ENCODE peak calls at places on chromosomes 16 and 17, in eight cellular contexts. I is cardiac muscle cell, K is ascending aorta, F is pancreas, Z is foreskin keratinocyte, U is H9, N is stomach, Y is heart right ventricle. S is an unnamed sample. For H3K4me1 and H3K27me3, the result is how much of the 10 kb centered on the place peaks cover.

GRCh38 chr17:7237761-7238417 is 1.4 kb downstream of the PHF23 start:
- DNase-seq in I (peak), K (no peak), F (peak), Z (no peak), U (peak), N (peak), Y (peak), S (peak)

GRCh38 chr17:46194393-46195216 is 1.4 kb upstream of the KANSL1 start:
- DNase-seq in I (peak), K (no peak), F (no peak), Z (no peak), U (no peak), N (no peak), Y (no peak), S (peak)

GRCh38 chr17:81794509-81794908 is 9.4 kb upstream of the GCGR start:
- DNase-seq in I (peak), K (no peak), F (no peak), Z (no peak), U (no peak), N (peak), Y (no peak), S (no peak)

GRCh38 chr17:45361976-45362375 is 45.2 kb upstream of the MAP3K14 start:
- DNase-seq in I (no peak), K (no peak), F (no peak), Z (no peak), U (peak), N (no peak), Y (no peak), S (no peak)

GRCh38 chr17:28252436-28252835 is 66.6 kb upstream of the TMEM97 start:
- DNase-seq in I (no peak), K (no peak), F (no peak), Z (peak), U (no peak), N (no peak), Y (no peak), S (no peak)

GRCh38 chr17:28173071-28173561 is 130.6 kb downstream of the NLK start:
- DNase-seq in I (peak), K (no peak), F (no peak), Z (no peak), U (no peak), N (no peak), Y (no peak), S (no peak)

GRCh38 chr17:53316073-53316472 is 506.7 kb upstream of the KIF2B start:
- DNase-seq in I (no peak), K (no peak), F (no peak), Z (no peak), U (no peak), N (no peak), Y (no peak), S (no peak)

GRCh38 chr16:1258906-1259759 is 3.3 kb downstream of the TPSD1 start:
- DNase-seq in I (no peak), K (no peak), F (peak), Z (no peak), U (no peak), N (no peak), Y (no peak), S (no peak)

GRCh38 chr17:75194879-75195278 is 10.6 kb upstream of the NUP85 start:
- DNase-seq in I (no peak), K (no peak), F (no peak), Z (no peak), U (no peak), N (no peak), Y (no peak), S (no peak)

GRCh38 chr16:24810951-24811843 is 34.6 kb upstream of the SLC5A11 start:
- DNase-seq in I (no peak), K (no peak), F (no peak), Z (no peak), U (no peak), N (no peak), Y (no peak), S (no peak)

GRCh38 chr16:80694950-80695471 is 109.4 kb downstream of the CDYL2 start:
- DNase-seq in I (peak), K (no peak), F (no peak), Z (no peak), U (no peak), N (no peak), Y (no peak), S (no peak)

GRCh38 chr16:46932802-46933201 is 40.7 kb downstream of the DNAJA2 start:
- DNase-seq in I (no peak), K (no peak), F (no peak), Z (no peak), U (peak), N (peak), Y (no peak), S (no peak)

GRCh38 chr17:2211661-2212327 is 91.8 kb downstream of the SMG6 start:
- DNase-seq in I (no peak), K (no peak), F (no peak), Z (no peak), U (no peak), N (no peak), Y (no peak), S (no peak)

GRCh38 chr16:83513006-83513755 is 294.6 kb upstream of the HSBP1 start:
- DNase-seq in I (peak), K (no peak), F (no peak), Z (peak), U (no peak), N (no peak), Y (no peak), S (peak)

GRCh38 chr16:90022209-90023077 is 3.2 kb upstream of the DBNDD1 start:
- DNase-seq in I (peak), K (peak), F (peak), Z (peak), U (peak), N (peak), Y (peak), S (peak)

GRCh38 chr17:13106171-13106570 is 88.3 kb upstream of the ELAC2 start:
- DNase-seq in I (no peak), K (no peak), F (no peak), Z (no peak), U (no peak), N (no peak), Y (no peak), S (peak)

GRCh38 chr17:82228278-82228841 is 482 bp upstream of the SLC16A3 start:
- DNase-seq in I (peak), K (no peak), F (peak), Z (no peak), U (no peak), N (peak), Y (peak), S (no peak)

GRCh38 chr17:57523926-57524634 is 221.0 kb downstream of the CCDC182 start:
- DNase-seq in I (no peak), K (peak), F (peak), Z (peak), U (no peak), N (peak), Y (peak), S (peak)

GRCh38 chr16:87319011-87319410 is 1.8 kb upstream of the C16orf95 start:
- DNase-seq in I (no peak), K (no peak), F (no peak), Z (no peak), U (no peak), N (no peak), Y (no peak), S (no peak)

GRCh38 chr16:424623-425081 is 797 bp upstream of the RAB11FIP3 start:
- DNase-seq in I (peak), K (no peak), F (peak), Z (no peak), U (no peak), N (peak), Y (peak), S (no peak)

GRCh38 chr16:73369841-73370240 is 321.9 kb upstream of the ZFHX3 start:
- DNase-seq in I (no peak), K (no peak), F (no peak), Z (no peak), U (no peak), N (no peak), Y (no peak), S (no peak)

GRCh38 chr16:50469744-50470301 is 78.4 kb upstream of the NKD1 start:
- DNase-seq in I (no peak), K (no peak), F (no peak), Z (no peak), U (no peak), N (no peak), Y (no peak), S (no peak)

GRCh38 chr17:39740357-39741111 is 2.8 kb downstream of the GRB7 start:
- DNase-seq in I (peak), K (no peak), F (peak), Z (peak), U (peak), N (no peak), Y (no peak), S (peak)

GRCh38 chr16:89122322-89122831 is 28.7 kb downstream of the ACSF3 start:
- DNase-seq in I (no peak), K (no peak), F (no peak), Z (no peak), U (no peak), N (peak), Y (peak), S (no peak)

GRCh38 chr17:27597188-27597580 is 33.8 kb upstream of the LGALS9 start:
- DNase-seq in I (no peak), K (no peak), F (no peak), Z (no peak), U (no peak), N (no peak), Y (no peak), S (no peak)

GRCh38 chr17:7558544-7559306 is at the start of gene TNFSF13:
- DNase-seq in I (no peak), K (no peak), F (peak), Z (no peak), U (no peak), N (peak), Y (peak), S (no peak)

GRCh38 chr16:73771196-73771595 is 525.4 kb upstream of the PSMD7 start:
- DNase-seq in I (peak), K (no peak), F (no peak), Z (no peak), U (no peak), N (no peak), Y (no peak), S (no peak)

GRCh38 chr17:79325707-79326106 is 251.1 kb downstream of the ENGASE start:
- DNase-seq in I (peak), K (no peak), F (no peak), Z (no peak), U (peak), N (no peak), Y (no peak), S (no peak)

GRCh38 chr16:89244754-89245153 is 27.3 kb downstream of the ZNF778 start:
- DNase-seq in I (no peak), K (no peak), F (no peak), Z (no peak), U (no peak), N (no peak), Y (no peak), S (no peak)

GRCh38 chr16:2981899-2982250 is 1.6 kb upstream of the PKMYT1 start:
- DNase-seq in I (no peak), K (no peak), F (peak), Z (no peak), U (no peak), N (no peak), Y (no peak), S (no peak)

GRCh38 chr17:9924735-9925191 is 19.7 kb upstream of the RCVRN start:
- DNase-seq in I (peak), K (no peak), F (no peak), Z (peak), U (peak), N (no peak), Y (no peak), S (no peak)

GRCh38 chr16:330746-331145 is 21.8 kb downstream of the AXIN1 start:
- DNase-seq in I (no peak), K (no peak), F (no peak), Z (no peak), U (no peak), N (no peak), Y (no peak), S (no peak)

GRCh38 chr16:85608515-85608885 is 4.6 kb upstream of the GSE1 start:
- DNase-seq in I (no peak), K (no peak), F (no peak), Z (no peak), U (no peak), N (peak), Y (no peak), S (no peak)

GRCh38 chr16:85606920-85607319 is 6.2 kb upstream of the GSE1 start:
- DNase-seq in I (no peak), K (no peak), F (no peak), Z (no peak), U (no peak), N (no peak), Y (no peak), S (no peak)

GRCh38 chr16:85607796-85608514 is 5.2 kb upstream of the GSE1 start:
- DNase-seq in I (no peak), K (no peak), F (peak), Z (no peak), U (no peak), N (no peak), Y (no peak), S (no peak)

GRCh38 chr16:85605912-85606841 is 6.9 kb upstream of the GSE1 start:
- DNase-seq in I (no peak), K (no peak), F (peak), Z (no peak), U (no peak), N (peak), Y (no peak), S (no peak)

DNA sequence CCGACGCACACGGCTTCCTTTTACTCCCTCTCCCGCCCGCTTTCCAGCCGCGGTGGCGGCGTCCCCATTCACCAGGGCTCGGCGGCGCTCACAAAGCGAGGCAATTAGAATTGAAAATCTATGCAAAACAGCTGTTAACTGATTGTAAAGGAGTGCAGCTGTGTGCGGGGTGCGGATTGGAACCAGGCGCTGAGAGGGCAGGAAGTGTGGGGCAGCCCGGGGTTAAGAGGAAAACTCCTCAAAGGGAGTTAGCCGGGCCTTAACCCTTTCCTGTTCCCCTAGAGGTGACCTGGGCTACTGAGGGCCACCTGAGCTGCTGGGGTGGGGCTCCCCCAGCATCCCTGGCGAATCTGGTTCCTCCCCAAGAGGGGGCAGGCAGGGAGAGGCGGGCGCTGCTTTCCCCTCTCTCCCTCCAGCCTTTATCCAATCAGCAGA is 5.8 kb upstream of the GSE1 start:
- DNase-seq in I (peak), K (no peak), F (no peak), Z (no peak), U (peak), N (peak), Y (no peak), S (no peak)
- H3K27ac ChIP-seq in I (peak), K (no peak), F (no peak), Z (no peak), U (no peak), N (peak), Y (no peak), S (no peak)

DNA sequence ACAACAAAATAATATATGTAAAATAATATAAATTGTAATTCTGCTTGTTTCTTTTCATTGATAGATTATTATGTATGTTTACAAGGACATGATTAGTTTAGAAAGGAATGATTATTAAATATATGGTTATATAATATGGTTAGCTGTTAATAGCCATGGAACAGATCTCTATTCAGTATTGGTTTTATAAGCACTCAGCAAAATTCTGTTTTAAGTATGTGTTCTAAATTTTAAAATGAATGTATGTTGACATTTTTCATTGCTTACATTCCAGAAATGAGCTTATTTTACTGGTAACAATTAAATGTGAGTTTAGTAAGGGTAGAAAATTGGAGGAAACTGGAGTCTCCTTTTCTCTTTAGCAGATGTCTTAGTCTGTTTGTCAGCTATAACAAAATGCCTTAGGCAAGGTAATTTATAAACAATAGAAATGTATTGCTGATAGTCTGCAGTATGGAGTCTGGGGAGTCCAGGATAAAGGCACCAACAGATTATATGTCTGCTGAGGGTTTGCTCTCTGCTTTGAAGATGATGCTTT is 45.4 kb downstream of the NFAT5 start:
- DNase-seq in I (no peak), K (no peak), F (no peak), Z (no peak), U (no peak), N (no peak), Y (no peak), S (no peak)
- H3K4me1 ChIP-seq in I (under half), K (under half), F (under half), Z (under half), U (under half), N (under half), Y (half or more), S (under half)

GRCh38 chr17:47847341-47848197 is 3.4 kb downstream of the SP6 start:
- DNase-seq in I (no peak), K (no peak), F (no peak), Z (no peak), U (peak), N (no peak), Y (no peak), S (no peak)

GRCh38 chr17:47848198-47848513 is 2.8 kb downstream of the SP6 start:
- DNase-seq in I (no peak), K (no peak), F (no peak), Z (no peak), U (no peak), N (no peak), Y (no peak), S (no peak)

GRCh38 chr17:47844814-47845453 is 3.9 kb upstream of the SCRN2 start:
- DNase-seq in I (peak), K (no peak), F (no peak), Z (no peak), U (no peak), N (no peak), Y (no peak), S (no peak)

GRCh38 chr17:47844230-47844629 is 3.2 kb upstream of the SCRN2 start:
- DNase-seq in I (peak), K (no peak), F (no peak), Z (no peak), U (no peak), N (no peak), Y (no peak), S (no peak)

DNA sequence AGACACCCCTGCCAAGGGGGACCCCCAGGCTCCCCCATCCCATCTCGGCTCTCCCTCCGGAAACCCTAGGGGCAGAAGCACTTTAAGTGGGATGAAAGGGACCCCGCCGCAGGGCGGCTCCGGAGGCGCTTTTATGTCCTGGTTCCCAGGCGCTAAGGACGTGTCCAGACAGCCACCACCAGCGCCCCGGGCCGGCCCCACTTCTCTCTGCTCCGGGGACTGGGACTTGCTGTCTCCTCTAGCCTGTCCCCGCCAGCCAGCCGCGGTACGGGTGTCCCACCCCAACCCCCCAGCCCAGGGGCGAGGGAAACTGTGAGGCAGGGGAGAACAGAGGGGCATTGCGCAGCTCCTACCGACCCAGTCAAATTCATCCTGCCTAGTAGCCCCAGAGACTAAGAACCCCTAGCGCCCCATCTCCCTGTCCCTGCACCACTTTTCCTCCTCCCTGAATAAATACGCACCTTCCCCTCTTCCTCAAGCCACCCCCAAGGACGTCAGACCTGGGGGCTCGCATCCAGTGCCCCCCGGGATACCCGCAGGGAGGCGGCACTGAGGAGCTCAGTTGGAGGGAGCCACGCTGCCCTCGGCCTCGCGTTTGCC is 4.1 kb downstream of the SP6 start:
- DNase-seq in I (no peak), K (no peak), F (no peak), Z (no peak), U (peak), N (no peak), Y (no peak), S (no peak)
- H3K27me3 ChIP-seq in I (under half), K (under half), F (under half), Z (under half), U (under half), N (half or more), Y (half or more), S (half or more)

GRCh38 chr17:69462010-69462409 is 47.5 kb downstream of the MAP2K6 start:
- DNase-seq in I (no peak), K (no peak), F (no peak), Z (no peak), U (no peak), N (no peak), Y (no peak), S (no peak)
- H3K27ac ChIP-seq in I (no peak), K (no peak), F (no peak), Z (no peak), U (no peak), N (no peak), Y (no peak), S (no peak)

DNA sequence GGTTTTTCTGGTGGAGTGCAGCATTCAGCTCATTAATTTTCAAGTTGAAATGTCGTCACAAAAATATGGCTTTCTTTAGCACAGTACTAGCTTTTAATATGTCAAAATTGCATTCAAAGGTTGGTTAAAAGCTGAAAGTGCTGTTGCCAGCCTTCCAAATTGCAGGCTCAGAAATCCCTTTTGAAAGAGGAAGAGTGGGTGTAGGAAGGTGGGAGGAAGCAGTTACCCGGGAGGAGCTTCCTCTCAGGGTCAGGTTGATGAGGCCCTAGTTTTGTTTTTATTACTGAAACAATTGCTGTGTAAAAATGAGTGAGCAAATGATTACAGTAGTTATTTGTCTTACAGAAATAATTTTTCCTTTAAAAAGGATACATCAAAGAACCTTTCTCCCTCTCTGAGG is 41.4 kb downstream of the SEC14L1 start:
- DNase-seq in I (no peak), K (no peak), F (no peak), Z (no peak), U (no peak), N (no peak), Y (no peak), S (no peak)
- H3K4me1 ChIP-seq in I (under half), K (under half), F (under half), Z (under half), U (under half), N (half or more), Y (half or more), S (under half)

DNA sequence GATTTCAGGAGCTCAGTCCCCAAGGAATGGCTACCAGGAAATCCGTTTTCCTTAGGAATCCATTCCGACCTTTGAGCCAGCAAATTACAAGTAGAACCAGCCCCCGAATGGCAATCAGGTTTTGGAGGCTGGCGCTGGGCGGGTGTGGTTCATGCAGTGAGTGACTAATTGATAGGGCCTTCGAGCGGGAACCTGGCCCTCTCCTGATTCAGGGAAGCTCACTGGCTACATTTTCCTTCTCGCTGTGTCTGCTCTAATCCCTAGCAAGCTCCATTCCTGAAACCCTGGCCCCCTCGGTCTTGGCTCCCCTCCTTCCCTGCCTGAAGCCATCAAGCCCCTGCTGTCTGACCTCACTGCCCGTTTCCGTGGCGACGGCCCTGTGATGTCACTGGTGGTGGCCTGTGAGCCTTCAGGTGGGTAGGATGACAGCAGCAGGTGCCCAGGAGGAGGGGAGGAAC is 142.1 kb upstream of the SDK2 start:
- DNase-seq in I (no peak), K (no peak), F (no peak), Z (no peak), U (peak), N (peak), Y (no peak), S (no peak)
- H3K27me3 ChIP-seq in I (under half), K (under half), F (under half), Z (under half), U (under half), N (under half), Y (under half), S (under half)

S was measured in SJSA1.